ENCODE peak calls at places on chromosomes 7 and 10, in four cellular contexts. K is PC-3, T is hepatocyte, E is PC-9. Q is an unnamed sample.

GRCh38 chr10:110076559-110077318 is 69.0 kb downstream of the ADD3 start:
- DNase-seq in K (peak; percentile 65), T (peak; percentile 44), E (peak; percentile 88), Q (peak; percentile 81)

GRCh38 chr10:62511656-62512055 is 137.5 kb downstream of the ZNF365 start:
- DNase-seq in K (no peak), T (no peak), E (no peak), Q (no peak)

GRCh38 chr7:130461256-130461655 is 20.4 kb upstream of the CEP41 start:
- DNase-seq in K (no peak), T (no peak), E (no peak), Q (no peak)

GRCh38 chr10:28284126-28284525 is 18.7 kb downstream of the MPP7 start:
- DNase-seq in K (peak; percentile 22), T (peak; percentile 22), E (no peak), Q (no peak)

GRCh38 chr10:72044417-72045041 is 43.8 kb downstream of the SPOCK2 start:
- DNase-seq in K (no peak), T (peak; percentile 50), E (no peak), Q (no peak)

GRCh38 chr7:77538186-77538907 is 1.3 kb downstream of the PTPN12 start:
- DNase-seq in K (peak; percentile 92), T (peak; percentile 91), E (peak; percentile 88), Q (peak; percentile 95)

GRCh38 chr10:6786579-6787031 is 206.5 kb upstream of the PRKCQ start:
- DNase-seq in K (no peak), T (peak; percentile 53), E (no peak), Q (no peak)

GRCh38 chr10:131570716-131571307 is 259.3 kb upstream of the TCERG1L start:
- DNase-seq in K (no peak), T (no peak), E (no peak), Q (peak; percentile 50)

GRCh38 chr7:132705146-132705545 is 128.9 kb upstream of the PLXNA4 start:
- DNase-seq in K (no peak), T (no peak), E (no peak), Q (no peak)

GRCh38 chr7:22997871-22998515 is 15.9 kb downstream of the HYCC1 start:
- DNase-seq in K (no peak), T (no peak), E (no peak), Q (no peak)

GRCh38 chr10:119567978-119568377 is 25.5 kb upstream of the RGS10 start:
- DNase-seq in K (no peak), T (no peak), E (no peak), Q (no peak)

GRCh38 chr7:117716707-117717294 is 156.4 kb downstream of the CTTNBP2 start:
- DNase-seq in K (no peak), T (no peak), E (no peak), Q (no peak)

GRCh38 chr7:111477462-111478225 is 84.6 kb downstream of the IMMP2L start:
- DNase-seq in K (no peak), T (no peak), E (no peak), Q (no peak)

GRCh38 chr7:17660116-17660515 is 280.2 kb downstream of the SNX13 start:
- DNase-seq in K (no peak), T (no peak), E (no peak), Q (no peak)

GRCh38 chr7:144386741-144387140 is 16.8 kb downstream of the NOBOX start:
- DNase-seq in K (no peak), T (no peak), E (no peak), Q (no peak)

GRCh38 chr10:85580585-85580984 is 786.0 kb downstream of the GRID1 start:
- DNase-seq in K (no peak), T (no peak), E (no peak), Q (no peak)

GRCh38 chr10:130218936-130219335 is 82.7 kb downstream of the GLRX3 start:
- DNase-seq in K (no peak), T (no peak), E (no peak), Q (no peak)

GRCh38 chr7:130940326-130940725 is 206.3 kb upstream of the KLF14 start:
- DNase-seq in K (no peak), T (no peak), E (no peak), Q (no peak)

GRCh38 chr7:96426027-96426426 is 104.1 kb upstream of the SLC25A13 start:
- DNase-seq in K (peak; percentile 87), T (no peak), E (peak; percentile 70), Q (no peak)

GRCh38 chr10:100750291-100751210 is 5.2 kb downstream of the PAX2 start:
- DNase-seq in K (no peak), T (no peak), E (no peak), Q (no peak)

GRCh38 chr10:59680199-59680598 is 29.5 kb downstream of the SLC16A9 start:
- DNase-seq in K (no peak), T (no peak), E (no peak), Q (no peak)

GRCh38 chr10:33506838-33507661 is 172.6 kb upstream of the NRP1 start:
- DNase-seq in K (no peak), T (no peak), E (no peak), Q (no peak)

GRCh38 chr7:16669581-16669980 is 23.6 kb downstream of the BZW2 start:
- DNase-seq in K (peak; percentile 29), T (no peak), E (no peak), Q (no peak)

GRCh38 chr10:111482621-111483216 is 405.9 kb downstream of the ADRA2A start:
- DNase-seq in K (no peak), T (no peak), E (no peak), Q (no peak)

GRCh38 chr7:117277576-117277975 is 45.3 kb downstream of the WNT2 start:
- DNase-seq in K (no peak), T (no peak), E (no peak), Q (no peak)

GRCh38 chr10:98331888-98332287 is 63.9 kb upstream of the LOXL4 start:
- DNase-seq in K (no peak), T (no peak), E (no peak), Q (no peak)

GRCh38 chr7:44113764-44114354 is 9.5 kb downstream of the POLD2 start:
- DNase-seq in K (no peak), T (no peak), E (no peak), Q (no peak)

GRCh38 chr7:128671992-128672391 is at the start of gene GARIN1A:
- DNase-seq in K (no peak), T (no peak), E (no peak), Q (no peak)

GRCh38 chr10:110527731-110528171 is 30.0 kb downstream of the DUSP5 start:
- DNase-seq in K (no peak), T (no peak), E (no peak), Q (no peak)

GRCh38 chr7:30995541-30995940 is 31.8 kb downstream of the GHRHR start:
- DNase-seq in K (no peak), T (no peak), E (no peak), Q (no peak)

GRCh38 chr7:112202819-112203218 is 3.4 kb downstream of the DOCK4 start:
- DNase-seq in K (peak; percentile 52), T (peak; percentile 45), E (no peak), Q (peak; percentile 73)

GRCh38 chr7:92808006-92808405 is 28.4 kb downstream of the CDK6 start:
- DNase-seq in K (no peak), T (no peak), E (no peak), Q (no peak)

GRCh38 chr7:28456037-28456436 is 43.7 kb downstream of the CREB5 start:
- DNase-seq in K (no peak), T (no peak), E (no peak), Q (no peak)

GRCh38 chr7:1505731-1506550 is 1.8 kb upstream of the INTS1 start:
- DNase-seq in K (peak; percentile 11), T (no peak), E (no peak), Q (no peak)

GRCh38 chr7:157004050-157004838 is 6.2 kb downstream of the MNX1 start:
- DNase-seq in K (no peak), T (no peak), E (no peak), Q (no peak)

GRCh38 chr7:28068811-28069216 is 111.8 kb downstream of the JAZF1 start:
- DNase-seq in K (peak; percentile 24), T (no peak), E (peak; percentile 75), Q (no peak)

GRCh38 chr10:71860243-71861029 is 9.4 kb upstream of the PSAP start:
- DNase-seq in K (peak; percentile 91), T (peak; percentile 94), E (peak; percentile 96), Q (peak; percentile 98)

GRCh38 chr7:107125475-107125874 is 43.3 kb upstream of the HBP1 start:
- DNase-seq in K (no peak), T (no peak), E (no peak), Q (no peak)

GRCh38 chr10:79380125-79380917 is 33.1 kb downstream of the PPIF start:
- DNase-seq in K (peak; percentile 77), T (peak; percentile 68), E (no peak), Q (no peak)
- H3K4me1 ChIP-seq in K (peaks cover 15% of the 10 kb centered on the region), T (peaks cover 28% of the 10 kb centered on the region), E (peaks cover 5% of the 10 kb centered on the region), Q (no peaks in the 10 kb centered on the region)

DNA sequence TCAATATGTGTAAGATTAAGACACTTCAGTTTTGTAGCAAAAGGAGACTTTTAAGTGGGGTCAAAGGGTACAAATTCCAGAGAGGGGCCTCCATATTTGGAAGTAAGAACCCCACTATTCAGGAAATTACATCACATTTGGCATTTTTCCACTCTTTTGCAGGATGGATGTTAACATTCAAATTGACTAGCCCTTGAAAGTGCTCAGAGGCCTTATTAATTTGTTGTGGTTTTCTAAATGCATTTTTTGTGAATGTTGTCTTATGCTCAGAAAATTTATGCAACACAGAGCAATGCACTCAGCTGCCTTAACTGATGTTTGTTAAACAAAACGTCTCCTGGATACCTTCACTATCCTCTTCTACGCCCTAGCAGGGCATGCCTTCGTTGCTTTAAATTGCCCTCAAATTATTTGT is 50.9 kb upstream of the PDLIM1 start:
- DNase-seq in K (no peak), T (no peak), E (no peak), Q (no peak)
- H3K27ac ChIP-seq in K (no peak overlapping the region), T (no peak overlapping the region), E (no peak overlapping the region), Q (peak overlapping the region; percentile 15)

DNA sequence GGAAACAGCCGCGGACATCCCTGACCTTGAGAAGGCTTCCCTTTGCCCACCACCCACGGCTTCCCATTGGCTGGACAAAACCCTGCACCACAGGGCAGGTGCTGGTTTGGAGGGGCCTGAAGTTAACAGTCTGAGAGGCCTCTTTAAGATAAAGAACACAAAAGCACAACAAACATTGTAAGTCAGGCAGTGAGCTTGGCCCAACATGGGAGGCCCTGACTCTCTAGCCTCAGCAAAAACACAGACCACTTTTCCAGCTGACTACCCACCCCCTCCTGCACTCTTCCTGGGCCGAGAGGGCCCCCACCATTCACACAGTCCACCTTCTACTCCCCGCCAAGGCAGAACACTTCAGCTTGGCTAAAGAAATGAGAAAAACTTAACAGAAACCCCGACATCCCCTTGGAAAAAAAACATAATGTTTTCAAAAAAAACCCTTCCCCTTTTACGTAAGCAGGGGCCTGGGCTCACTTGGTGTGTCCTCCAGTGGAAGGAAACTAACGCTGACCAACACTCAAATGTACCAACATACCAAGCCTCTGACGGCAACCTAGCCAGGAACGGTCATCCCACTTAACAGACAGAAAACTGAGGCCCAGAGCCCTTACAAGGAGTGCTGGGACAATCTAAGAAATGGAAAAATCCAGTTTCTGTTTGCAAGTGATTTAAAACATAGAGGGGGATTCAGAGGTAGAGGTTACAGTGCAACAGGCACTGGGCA is 80.9 kb downstream of the COBL start:
- DNase-seq in K (no peak), T (no peak), E (no peak), Q (no peak)
- H3K4me1 ChIP-seq in K (no peaks in the 10 kb centered on the region), T (peaks cover 9% of the 10 kb centered on the region), E (no peaks in the 10 kb centered on the region), Q (peaks cover 4% of the 10 kb centered on the region)

DNA sequence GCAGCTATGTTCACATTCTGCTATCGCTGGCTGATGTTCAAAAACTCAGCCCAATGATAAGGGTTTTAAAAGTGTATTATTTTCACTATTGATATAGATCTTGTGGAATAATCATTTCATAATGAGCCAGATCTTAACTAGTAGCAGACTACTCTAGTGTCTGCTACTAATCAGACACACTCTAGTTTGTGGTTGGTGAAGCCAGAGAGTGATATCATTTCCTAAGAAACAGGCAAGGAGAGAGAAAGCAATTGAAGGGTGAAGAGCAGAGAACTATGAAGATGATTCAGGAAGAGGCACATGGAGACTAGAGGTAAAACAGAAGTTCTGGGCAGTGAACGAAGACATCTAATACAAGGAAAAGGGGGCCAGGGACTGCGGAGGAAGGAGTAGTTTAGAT is 58.2 kb upstream of the BET1 start:
- DNase-seq in K (no peak), T (no peak), E (no peak), Q (no peak)
- H3K27ac ChIP-seq in K (no peak overlapping the region), T (no peak overlapping the region), E (no peak overlapping the region), Q (no peak overlapping the region)